ENCODE peak calls at places on chromosomes 16 and 17, in five cellular contexts. Z is gastrocnemius medialis, W is GM12878, Q is heart left ventricle, T is IMR-90. J is an unnamed sample. For H3K36me3, the result is how much of the 10 kb centered on the place peaks cover.

GRCh38 chr16:84159006-84159405 is 13.9 kb downstream of the DNAAF1 start:
- ATAC-seq in Z (no peak), W (no peak), Q (no peak), T (peak), J (no peak)

GRCh38 chr17:16456770-16457316 is 35.1 kb downstream of the LRRC75A start:
- ATAC-seq in Z (no peak), W (no peak), Q (no peak), T (no peak), J (no peak)

GRCh38 chr17:79706931-79707382 is 23.8 kb upstream of the ENPP7 start:
- ATAC-seq in Z (no peak), W (no peak), Q (peak), T (peak), J (no peak)

GRCh38 chr16:49312389-49312990 is 30.9 kb upstream of the CBLN1 start:
- ATAC-seq in Z (no peak), W (no peak), Q (no peak), T (no peak), J (no peak)

GRCh38 chr17:59505610-59506276 is 59.7 kb upstream of the DHX40 start:
- ATAC-seq in Z (peak), W (no peak), Q (no peak), T (no peak), J (no peak)

GRCh38 chr17:16467886-16468285 is 24.1 kb downstream of the LRRC75A start:
- ATAC-seq in Z (no peak), W (no peak), Q (no peak), T (no peak), J (no peak)

GRCh38 chr17:57672205-57672632 is 72.9 kb downstream of the CCDC182 start:
- ATAC-seq in Z (peak), W (no peak), Q (no peak), T (peak), J (no peak)

GRCh38 chr17:29273924-29274323 is 20.0 kb downstream of the NUFIP2 start:
- ATAC-seq in Z (no peak), W (no peak), Q (no peak), T (no peak), J (no peak)

GRCh38 chr17:48611681-48612455 is 1.1 kb upstream of the HOXB7 start:
- ATAC-seq in Z (no peak), W (peak), Q (no peak), T (no peak), J (no peak)

GRCh38 chr17:77011173-77012011 is 129.4 kb upstream of the SEC14L1 start:
- ATAC-seq in Z (no peak), W (no peak), Q (no peak), T (no peak), J (no peak)

GRCh38 chr17:36641331-36641876 is 40.0 kb downstream of the MRM1 start:
- ATAC-seq in Z (no peak), W (no peak), Q (no peak), T (peak), J (no peak)

GRCh38 chr17:32913593-32913992 is 14.4 kb upstream of the TMEM98 start:
- ATAC-seq in Z (no peak), W (no peak), Q (no peak), T (no peak), J (no peak)

GRCh38 chr16:85246473-85246872 is 134.2 kb upstream of the CIBAR2 start:
- ATAC-seq in Z (no peak), W (no peak), Q (no peak), T (no peak), J (no peak)

GRCh38 chr17:45018514-45019176 is 32.8 kb downstream of the DCAKD start:
- ATAC-seq in Z (no peak), W (peak), Q (no peak), T (peak), J (no peak)

GRCh38 chr16:89523680-89524344 is 15.6 kb downstream of the SPG7 start:
- ATAC-seq in Z (no peak), W (no peak), Q (peak), T (no peak), J (no peak)

GRCh38 chr16:63945805-63946204 is 1176.1 kb downstream of the CDH11 start:
- ATAC-seq in Z (no peak), W (no peak), Q (no peak), T (no peak), J (no peak)

GRCh38 chr17:78774456-78774855 is 7.6 kb downstream of the CYTH1 start:
- ATAC-seq in Z (no peak), W (peak), Q (no peak), T (peak), J (no peak)

GRCh38 chr17:36118477-36119353 is 15.1 kb downstream of the CCL4 start:
- ATAC-seq in Z (no peak), W (peak), Q (no peak), T (no peak), J (no peak)

GRCh38 chr17:10275418-10275817 is 77.0 kb upstream of the GAS7 start:
- ATAC-seq in Z (no peak), W (no peak), Q (no peak), T (no peak), J (no peak)

GRCh38 chr16:66332599-66332998 is 33.9 kb upstream of the CDH5 start:
- ATAC-seq in Z (no peak), W (no peak), Q (no peak), T (no peak), J (no peak)

GRCh38 chr17:13600475-13601316 is 1.0 kb downstream of the HS3ST3A1 start:
- ATAC-seq in Z (no peak), W (no peak), Q (no peak), T (peak), J (no peak)

GRCh38 chr16:49608801-49609200 is 235.2 kb downstream of the C16orf78 start:
- ATAC-seq in Z (peak), W (peak), Q (peak), T (peak), J (peak)

GRCh38 chr17:18245038-18245776 is 13.3 kb downstream of the FLII start:
- ATAC-seq in Z (no peak), W (no peak), Q (no peak), T (no peak), J (no peak)

DNA sequence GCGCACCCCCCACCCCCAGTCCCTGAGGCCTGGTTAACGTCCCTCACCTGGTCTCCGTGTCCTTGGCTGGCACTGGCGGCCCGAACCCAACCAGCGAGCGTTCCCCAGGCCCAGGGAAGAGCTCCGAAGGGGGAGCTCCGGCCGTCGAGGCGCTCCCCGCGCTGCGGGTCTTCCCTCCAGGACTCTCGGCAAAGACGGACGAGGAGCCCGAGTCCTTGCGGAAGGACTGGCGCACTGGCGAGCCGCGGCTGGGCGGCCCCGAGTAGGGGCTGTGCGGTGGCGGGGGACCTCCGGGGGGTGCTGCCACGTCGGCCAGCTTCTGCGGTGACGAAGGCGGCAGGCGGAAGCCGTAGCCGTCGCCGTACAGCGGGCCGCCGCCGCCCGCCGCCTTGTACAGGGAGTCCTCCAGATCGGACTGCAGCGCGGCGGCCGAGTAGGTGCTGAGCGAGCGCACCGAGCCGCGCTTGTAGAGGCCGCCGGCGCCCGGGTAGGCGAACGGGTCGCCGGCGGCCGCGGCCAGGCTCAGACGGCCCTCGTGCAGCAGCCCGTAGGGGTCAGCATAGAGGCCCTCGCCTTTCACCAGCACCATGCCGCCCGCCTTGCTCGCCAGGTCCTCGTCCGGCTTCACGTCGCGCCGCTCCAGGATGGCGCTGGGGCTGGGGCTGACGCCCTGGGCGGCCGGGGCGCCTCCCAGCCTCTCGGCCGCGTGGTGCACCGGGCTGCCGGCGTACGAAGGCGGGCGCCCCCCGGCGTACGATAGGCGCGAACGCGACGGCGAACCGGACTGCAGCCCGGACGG is 44.1 kb downstream of the SRCIN1 start:
- ATAC-seq in Z (no peak), W (no peak), Q (no peak), T (no peak), J (no peak)
- H3K36me3 ChIP-seq in Z (under half), W (under half), Q (under half), T (under half), J (under half)

DNA sequence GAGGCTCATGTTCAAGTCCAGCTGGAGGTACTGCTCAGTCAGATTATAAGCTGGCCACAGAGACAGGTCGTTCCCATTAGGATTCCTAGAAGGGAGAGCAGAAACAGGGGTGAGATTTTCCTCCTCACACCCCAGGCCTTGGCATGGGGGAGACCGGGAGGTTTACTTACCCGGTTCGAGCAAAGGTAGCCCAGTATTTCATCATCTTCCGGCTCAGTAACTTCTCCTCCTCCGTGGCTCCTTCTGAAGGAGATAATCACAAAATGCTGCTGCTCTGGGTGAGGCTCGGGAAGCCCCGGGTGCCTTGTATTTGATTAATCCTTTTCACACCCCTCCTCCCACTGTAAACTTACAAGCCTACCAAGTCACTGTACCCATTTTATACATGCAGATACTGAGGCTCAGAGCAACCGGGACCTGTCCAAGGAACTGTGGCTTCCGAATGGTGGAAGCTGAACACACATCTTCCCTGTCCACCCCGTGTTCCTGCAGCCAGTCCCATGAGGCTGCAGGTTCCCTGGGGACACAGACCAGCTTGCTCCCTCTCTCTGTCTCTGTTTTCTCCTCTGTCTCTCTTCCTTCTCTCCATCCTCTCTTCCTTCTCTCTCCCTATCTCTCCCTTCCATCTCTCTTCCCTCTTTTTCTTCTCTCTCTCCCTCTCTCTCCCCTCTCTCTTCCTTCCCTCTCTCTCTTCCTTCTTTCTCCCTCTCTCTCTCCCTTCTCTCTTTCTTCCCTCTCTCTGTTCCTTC is 13.9 kb upstream of the CES1 start:
- ATAC-seq in Z (no peak), W (no peak), Q (no peak), T (no peak), J (no peak)
- TF ChIP-seq POLR2A in Z (no peak), W (no peak), Q (no peak), T (no peak), J (no peak)

GRCh38 chr16:3389663-3390338 is 11.0 kb downstream of the ZSCAN32 start:
- ATAC-seq in Z (no peak), W (no peak), Q (no peak), T (no peak), J (no peak)

GRCh38 chr16:3383045-3383448 is 17.8 kb downstream of the ZSCAN32 start:
- ATAC-seq in Z (no peak), W (no peak), Q (no peak), T (no peak), J (no peak)

GRCh38 chr16:3388325-3388724 is 12.5 kb downstream of the ZSCAN32 start:
- ATAC-seq in Z (no peak), W (no peak), Q (no peak), T (no peak), J (no peak)
- H3K36me3 ChIP-seq in Z (half or more), W (under half), Q (under half), T (half or more), J (half or more)

DNA sequence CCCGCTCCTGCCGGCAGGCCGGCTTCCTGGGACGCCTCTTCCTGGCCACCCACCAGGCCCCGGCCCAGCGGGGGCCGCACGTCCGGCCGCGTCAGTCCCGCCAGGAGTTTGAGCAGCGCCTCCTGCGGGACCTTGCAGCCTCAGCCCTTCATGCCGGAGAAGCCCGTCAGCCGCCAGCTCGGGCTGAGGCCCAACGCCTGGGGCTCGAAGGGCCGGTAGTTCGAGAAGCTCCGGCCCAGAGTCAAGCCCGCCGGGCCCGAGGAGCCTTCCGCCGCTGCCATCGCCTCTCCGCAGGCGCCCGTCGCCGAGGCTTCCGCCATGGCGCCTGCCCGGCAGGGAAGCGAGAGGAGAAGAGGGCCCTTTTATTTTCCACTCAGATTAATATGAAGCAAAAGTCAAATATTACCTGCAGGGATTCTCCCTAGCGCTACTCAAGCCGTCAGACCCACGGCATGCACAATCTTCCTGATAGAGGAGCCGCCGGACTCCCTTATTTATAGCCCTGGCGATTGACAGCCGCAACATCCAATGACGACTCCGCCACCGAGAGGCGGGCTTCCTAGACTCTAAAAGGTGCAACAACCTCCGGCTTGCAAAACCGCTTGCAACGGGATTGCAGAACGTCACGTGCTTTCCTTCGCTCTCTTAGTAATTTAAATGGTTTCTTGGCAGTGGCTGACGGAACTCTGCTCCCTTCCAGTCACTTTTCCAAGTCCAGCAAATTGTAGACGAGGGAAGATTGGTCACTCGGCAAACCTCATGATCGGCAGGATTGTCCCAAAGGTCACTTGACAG is at the start of gene SEPHS2:
- ATAC-seq in Z (peak), W (peak), Q (peak), T (peak), J (peak)
- TF ChIP-seq POLR2A in Z (peak), W (peak), Q (peak), T (peak), J (peak)

GRCh38 chr17:19996502-19996901 is 12.7 kb upstream of the SPECC1 start:
- ATAC-seq in Z (no peak), W (no peak), Q (no peak), T (peak), J (no peak)
- H3K36me3 ChIP-seq in Z (under half), W (under half), Q (under half), T (under half), J (under half)

GRCh38 chr17:75763613-75764416 is 1.2 kb downstream of the GALK1 start:
- ATAC-seq in Z (no peak), W (peak), Q (no peak), T (no peak), J (no peak)

GRCh38 chr17:75763269-75763607 is 1.8 kb downstream of the GALK1 start:
- ATAC-seq in Z (no peak), W (no peak), Q (no peak), T (no peak), J (no peak)

GRCh38 chr17:75764417-75764710 is 628 bp downstream of the GALK1 start:
- ATAC-seq in Z (no peak), W (no peak), Q (no peak), T (no peak), J (no peak)

GRCh38 chr17:75765981-75766380 is 989 bp upstream of the GALK1 start:
- ATAC-seq in Z (no peak), W (no peak), Q (no peak), T (no peak), J (no peak)

DNA sequence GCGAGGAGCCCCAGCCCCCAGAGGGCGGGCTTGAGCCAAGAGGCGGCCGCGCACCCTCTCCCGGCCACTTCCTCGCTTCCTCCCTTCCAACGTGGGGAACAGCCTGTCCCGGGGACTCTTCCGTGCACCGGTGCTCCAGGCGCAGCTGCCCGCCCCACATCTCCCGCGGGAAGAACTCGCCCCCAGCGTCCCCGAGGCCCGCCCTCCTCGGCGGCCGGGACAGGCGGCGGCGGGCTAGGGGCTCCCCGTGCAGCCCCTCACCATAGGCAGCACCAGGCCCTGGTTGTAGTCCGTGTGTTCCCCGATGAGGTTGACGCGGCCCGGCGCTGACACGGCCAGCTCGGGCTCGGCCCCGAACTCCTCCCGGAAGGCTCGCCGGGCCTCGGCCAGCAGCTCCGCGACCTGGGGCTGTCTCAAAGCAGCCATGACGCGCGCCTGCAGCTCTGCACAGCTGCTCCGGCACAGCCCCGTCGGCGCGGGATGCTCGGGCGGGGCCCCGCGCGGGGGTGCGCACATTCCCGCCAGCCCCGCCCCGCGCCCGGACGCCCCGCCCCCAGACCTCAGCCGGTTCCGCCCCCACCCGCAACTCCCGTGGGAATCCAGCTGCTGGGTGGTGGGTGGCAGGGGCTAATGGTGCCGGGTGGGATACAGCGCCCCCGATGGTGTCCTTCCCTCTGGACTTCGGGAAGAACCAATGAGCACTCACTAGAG is at the start of gene GALK1:
- ATAC-seq in Z (peak), W (peak), Q (peak), T (peak), J (peak)
- TF ChIP-seq POLR2A in Z (peak), W (peak), Q (peak), T (peak), J (peak)

GRCh38 chr16:58518083-58518979 is 3.0 kb downstream of the SETD6 start:
- ATAC-seq in Z (no peak), W (peak), Q (no peak), T (no peak), J (no peak)
- H3K36me3 ChIP-seq in Z (half or more), W (under half), Q (under half), T (under half), J (half or more)